ENCODE peak calls at places on chromosomes 6 and 20, in six cellular contexts. One of them, this sample, is unnamed.

GRCh38 chr6:127190552-127190951 is 72.1 kb downstream of the RSPO3 start:
- DNase-seq in Panc1: no peak
- DNase-seq in OCI-LY7: peak
- DNase-seq in HCT116: peak
- DNase-seq in naive thymus-derived CD4-positive, alpha-beta T cell: no peak
- DNase-seq in esophagus squamous epithelium: no peak
- DNase-seq in this sample: no peak

GRCh38 chr20:23231561-23232218 is 118.9 kb upstream of the NXT1 start:
- DNase-seq in naive thymus-derived CD4-positive, alpha-beta T cell: no peak
- DNase-seq in Panc1: no peak
- DNase-seq in OCI-LY7: no peak
- DNase-seq in HCT116: no peak
- DNase-seq in esophagus squamous epithelium: no peak
- DNase-seq in this sample: no peak

GRCh38 chr6:45378324-45378926 is 691 bp upstream of the SUPT3H start:
- DNase-seq in OCI-LY7: no peak
- DNase-seq in HCT116: no peak
- DNase-seq in Panc1: no peak
- DNase-seq in naive thymus-derived CD4-positive, alpha-beta T cell: no peak
- DNase-seq in esophagus squamous epithelium: no peak
- DNase-seq in this sample: no peak

GRCh38 chr6:51704932-51705540 is 382.4 kb downstream of the PKHD1 start:
- DNase-seq in Panc1: no peak
- DNase-seq in naive thymus-derived CD4-positive, alpha-beta T cell: no peak
- DNase-seq in HCT116: no peak
- DNase-seq in OCI-LY7: no peak
- DNase-seq in esophagus squamous epithelium: no peak
- DNase-seq in this sample: no peak

GRCh38 chr20:17226410-17227198 is at the start of gene PCSK2:
- DNase-seq in HCT116: no peak
- DNase-seq in naive thymus-derived CD4-positive, alpha-beta T cell: no peak
- DNase-seq in Panc1: no peak
- DNase-seq in OCI-LY7: no peak
- DNase-seq in esophagus squamous epithelium: no peak
- DNase-seq in this sample: no peak

GRCh38 chr20:1322511-1323245 is 6.3 kb downstream of the SDCBP2 start:
- DNase-seq in HCT116: no peak
- DNase-seq in esophagus squamous epithelium: no peak
- DNase-seq in naive thymus-derived CD4-positive, alpha-beta T cell: no peak
- DNase-seq in OCI-LY7: no peak
- DNase-seq in Panc1: no peak
- DNase-seq in this sample: no peak

GRCh38 chr6:31969712-31970603 is 2.0 kb downstream of the DXO start:
- DNase-seq in esophagus squamous epithelium: no peak
- DNase-seq in Panc1: no peak
- DNase-seq in HCT116: no peak
- DNase-seq in OCI-LY7: no peak
- DNase-seq in naive thymus-derived CD4-positive, alpha-beta T cell: no peak
- DNase-seq in this sample: no peak

GRCh38 chr20:32437391-32438074 is 79.4 kb downstream of the ASXL1 start:
- DNase-seq in esophagus squamous epithelium: no peak
- DNase-seq in OCI-LY7: peak
- DNase-seq in naive thymus-derived CD4-positive, alpha-beta T cell: no peak
- DNase-seq in Panc1: no peak
- DNase-seq in HCT116: no peak
- DNase-seq in this sample: no peak

GRCh38 chr6:10205892-10206291 is 209.0 kb downstream of the TFAP2A start:
- DNase-seq in esophagus squamous epithelium: no peak
- DNase-seq in HCT116: no peak
- DNase-seq in OCI-LY7: no peak
- DNase-seq in Panc1: no peak
- DNase-seq in naive thymus-derived CD4-positive, alpha-beta T cell: no peak
- DNase-seq in this sample: no peak

GRCh38 chr6:135693971-135694370 is 157.5 kb upstream of the PDE7B start:
- DNase-seq in esophagus squamous epithelium: no peak
- DNase-seq in naive thymus-derived CD4-positive, alpha-beta T cell: no peak
- DNase-seq in HCT116: no peak
- DNase-seq in OCI-LY7: no peak
- DNase-seq in Panc1: no peak
- DNase-seq in this sample: no peak

GRCh38 chr20:33882481-33882880 is 71.3 kb downstream of the CHMP4B start:
- DNase-seq in HCT116: no peak
- DNase-seq in esophagus squamous epithelium: no peak
- DNase-seq in Panc1: no peak
- DNase-seq in naive thymus-derived CD4-positive, alpha-beta T cell: no peak
- DNase-seq in OCI-LY7: no peak
- DNase-seq in this sample: no peak

GRCh38 chr6:88870728-88871330 is 92.6 kb downstream of the RNGTT start:
- DNase-seq in esophagus squamous epithelium: no peak
- DNase-seq in HCT116: peak
- DNase-seq in naive thymus-derived CD4-positive, alpha-beta T cell: no peak
- DNase-seq in OCI-LY7: peak
- DNase-seq in Panc1: no peak
- DNase-seq in this sample: no peak

GRCh38 chr20:8216375-8217200 is 84.5 kb downstream of the PLCB1 start:
- DNase-seq in naive thymus-derived CD4-positive, alpha-beta T cell: no peak
- DNase-seq in OCI-LY7: no peak
- DNase-seq in esophagus squamous epithelium: no peak
- DNase-seq in HCT116: no peak
- DNase-seq in Panc1: no peak
- DNase-seq in this sample: no peak

GRCh38 chr6:37049990-37050853 is 44.8 kb downstream of the FGD2 start:
- DNase-seq in esophagus squamous epithelium: peak
- DNase-seq in OCI-LY7: peak
- DNase-seq in naive thymus-derived CD4-positive, alpha-beta T cell: peak
- DNase-seq in Panc1: no peak
- DNase-seq in HCT116: no peak
- DNase-seq in this sample: peak

GRCh38 chr6:168359794-168360193 is 40.2 kb upstream of the DACT2 start:
- DNase-seq in OCI-LY7: no peak
- DNase-seq in naive thymus-derived CD4-positive, alpha-beta T cell: no peak
- DNase-seq in esophagus squamous epithelium: no peak
- DNase-seq in Panc1: no peak
- DNase-seq in HCT116: no peak
- DNase-seq in this sample: no peak

GRCh38 chr20:24473435-24473834 is 4.0 kb downstream of the SYNDIG1 start:
- DNase-seq in Panc1: no peak
- DNase-seq in esophagus squamous epithelium: no peak
- DNase-seq in HCT116: no peak
- DNase-seq in naive thymus-derived CD4-positive, alpha-beta T cell: no peak
- DNase-seq in OCI-LY7: no peak
- DNase-seq in this sample: no peak

GRCh38 chr6:155352812-155353211 is 38.5 kb upstream of the TFB1M start:
- DNase-seq in naive thymus-derived CD4-positive, alpha-beta T cell: no peak
- DNase-seq in OCI-LY7: no peak
- DNase-seq in HCT116: no peak
- DNase-seq in esophagus squamous epithelium: no peak
- DNase-seq in Panc1: no peak
- DNase-seq in this sample: no peak

GRCh38 chr6:24827162-24827561 is 28.4 kb upstream of the ARMH2 start:
- DNase-seq in OCI-LY7: no peak
- DNase-seq in naive thymus-derived CD4-positive, alpha-beta T cell: no peak
- DNase-seq in HCT116: no peak
- DNase-seq in Panc1: no peak
- DNase-seq in esophagus squamous epithelium: no peak
- DNase-seq in this sample: no peak

GRCh38 chr20:48822178-48822577 is 5.6 kb downstream of the PREX1 start:
- DNase-seq in Panc1: no peak
- DNase-seq in OCI-LY7: no peak
- DNase-seq in HCT116: no peak
- DNase-seq in esophagus squamous epithelium: no peak
- DNase-seq in naive thymus-derived CD4-positive, alpha-beta T cell: no peak
- DNase-seq in this sample: no peak

GRCh38 chr20:48824830-48825550 is 2.8 kb downstream of the PREX1 start:
- DNase-seq in Panc1: no peak
- DNase-seq in HCT116: no peak
- DNase-seq in naive thymus-derived CD4-positive, alpha-beta T cell: no peak
- DNase-seq in OCI-LY7: no peak
- DNase-seq in esophagus squamous epithelium: no peak
- DNase-seq in this sample: no peak

GRCh38 chr20:48823960-48824497 is 3.8 kb downstream of the PREX1 start:
- DNase-seq in OCI-LY7: peak
- DNase-seq in naive thymus-derived CD4-positive, alpha-beta T cell: no peak
- DNase-seq in Panc1: no peak
- DNase-seq in esophagus squamous epithelium: no peak
- DNase-seq in HCT116: no peak
- DNase-seq in this sample: no peak

GRCh38 chr20:48822879-48823385 is 4.9 kb downstream of the PREX1 start:
- DNase-seq in esophagus squamous epithelium: no peak
- DNase-seq in HCT116: no peak
- DNase-seq in Panc1: no peak
- DNase-seq in naive thymus-derived CD4-positive, alpha-beta T cell: no peak
- DNase-seq in OCI-LY7: no peak
- DNase-seq in this sample: no peak

DNA sequence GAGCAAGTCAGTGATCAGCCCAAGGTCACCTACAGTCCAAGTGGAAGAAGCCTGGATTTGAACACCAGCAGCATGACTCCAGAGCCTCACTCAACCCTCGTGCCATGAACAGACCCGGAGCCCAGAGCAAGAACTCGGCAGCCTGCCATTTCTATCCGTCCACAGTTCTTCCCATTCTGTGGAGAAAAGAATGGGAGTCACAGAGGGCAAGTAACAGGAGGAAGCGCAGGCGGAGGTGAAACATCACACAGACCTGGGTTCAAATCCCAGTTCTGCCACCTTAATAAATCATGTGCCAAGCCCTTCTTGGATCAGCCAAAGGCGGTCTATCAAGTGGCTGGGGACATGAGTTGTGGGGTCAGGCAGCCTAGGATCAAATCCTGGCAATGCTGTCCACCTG is 4.3 kb downstream of the PREX1 start:
- DNase-seq in HCT116: no peak
- DNase-seq in naive thymus-derived CD4-positive, alpha-beta T cell: no peak
- DNase-seq in OCI-LY7: no peak
- DNase-seq in Panc1: no peak
- DNase-seq in esophagus squamous epithelium: no peak
- DNase-seq in this sample: no peak
- H3K27ac ChIP-seq in HCT116: no peak
- H3K27ac ChIP-seq in naive thymus-derived CD4-positive, alpha-beta T cell: peak
- H3K27ac ChIP-seq in OCI-LY7: peak
- H3K27ac ChIP-seq in Panc1: peak
- H3K27ac ChIP-seq in esophagus squamous epithelium: peak
- H3K27ac ChIP-seq in this sample: peak

GRCh38 chr6:2102316-2102883 is 143.0 kb downstream of the GMDS start:
- DNase-seq in HCT116: no peak
- DNase-seq in esophagus squamous epithelium: no peak
- DNase-seq in naive thymus-derived CD4-positive, alpha-beta T cell: no peak
- DNase-seq in OCI-LY7: no peak
- DNase-seq in Panc1: no peak
- DNase-seq in this sample: no peak
- H3K27ac ChIP-seq in HCT116: no peak
- H3K27ac ChIP-seq in esophagus squamous epithelium: no peak
- H3K27ac ChIP-seq in naive thymus-derived CD4-positive, alpha-beta T cell: no peak
- H3K27ac ChIP-seq in OCI-LY7: no peak
- H3K27ac ChIP-seq in Panc1: no peak
- H3K27ac ChIP-seq in this sample: no peak

GRCh38 chr6:7236312-7237209 is 76.4 kb downstream of the SSR1 start:
- DNase-seq in Panc1: no peak
- DNase-seq in naive thymus-derived CD4-positive, alpha-beta T cell: no peak
- DNase-seq in HCT116: peak
- DNase-seq in OCI-LY7: peak
- DNase-seq in esophagus squamous epithelium: no peak
- DNase-seq in this sample: no peak
- H3K27ac ChIP-seq in Panc1: no peak
- H3K27ac ChIP-seq in naive thymus-derived CD4-positive, alpha-beta T cell: no peak
- H3K27ac ChIP-seq in HCT116: peak
- H3K27ac ChIP-seq in OCI-LY7: no peak
- H3K27ac ChIP-seq in esophagus squamous epithelium: peak
- H3K27ac ChIP-seq in this sample: no peak

GRCh38 chr6:144602523-144603180 is 317.5 kb downstream of the UTRN start:
- DNase-seq in OCI-LY7: no peak
- DNase-seq in naive thymus-derived CD4-positive, alpha-beta T cell: no peak
- DNase-seq in esophagus squamous epithelium: no peak
- DNase-seq in HCT116: no peak
- DNase-seq in Panc1: no peak
- DNase-seq in this sample: no peak

GRCh38 chr6:144606041-144606440 is 320.9 kb downstream of the UTRN start:
- DNase-seq in Panc1: no peak
- DNase-seq in OCI-LY7: no peak
- DNase-seq in naive thymus-derived CD4-positive, alpha-beta T cell: no peak
- DNase-seq in HCT116: no peak
- DNase-seq in esophagus squamous epithelium: no peak
- DNase-seq in this sample: no peak

GRCh38 chr6:144613859-144614258 is 328.7 kb downstream of the UTRN start:
- DNase-seq in esophagus squamous epithelium: no peak
- DNase-seq in naive thymus-derived CD4-positive, alpha-beta T cell: no peak
- DNase-seq in Panc1: peak
- DNase-seq in HCT116: peak
- DNase-seq in OCI-LY7: no peak
- DNase-seq in this sample: no peak

GRCh38 chr6:144612811-144613210 is 327.7 kb downstream of the UTRN start:
- DNase-seq in OCI-LY7: no peak
- DNase-seq in esophagus squamous epithelium: no peak
- DNase-seq in Panc1: no peak
- DNase-seq in naive thymus-derived CD4-positive, alpha-beta T cell: no peak
- DNase-seq in HCT116: no peak
- DNase-seq in this sample: no peak

GRCh38 chr6:144607998-144608736 is 323.0 kb downstream of the UTRN start:
- DNase-seq in naive thymus-derived CD4-positive, alpha-beta T cell: no peak
- DNase-seq in HCT116: no peak
- DNase-seq in OCI-LY7: no peak
- DNase-seq in Panc1: no peak
- DNase-seq in esophagus squamous epithelium: no peak
- DNase-seq in this sample: no peak
- H3K27ac ChIP-seq in naive thymus-derived CD4-positive, alpha-beta T cell: no peak
- H3K27ac ChIP-seq in HCT116: no peak
- H3K27ac ChIP-seq in OCI-LY7: no peak
- H3K27ac ChIP-seq in Panc1: no peak
- H3K27ac ChIP-seq in esophagus squamous epithelium: no peak
- H3K27ac ChIP-seq in this sample: no peak